ENCODE peak calls at places on chromosome 2, in ten cellular contexts. D is adrenal gland; I is B cell; C is heart right ventricle; L is epithelial cell of esophagus; V is tibial artery; E is CD8-positive, alpha-beta T cell; B is upper lobe of right lung; X is lower leg skin; G is fibroblast of villous mesenchyme. S is an unnamed sample.

GRCh38 chr2:34365937-34366336 is 766.8 kb upstream of the FAM98A start:
- DNase-seq in D (no peak), I (no peak), C (no peak), L (no peak), V (no peak), E (no peak), B (no peak), X (no peak), G (no peak), S (no peak)

GRCh38 chr2:133884739-133885381 is 316.6 kb upstream of the NCKAP5 start:
- DNase-seq in D (no peak), I (peak), C (no peak), L (peak), V (no peak), E (no peak), B (no peak), X (no peak), G (peak), S (peak)

GRCh38 chr2:44210362-44210761 is 41.7 kb downstream of the PPM1B start:
- DNase-seq in D (no peak), I (no peak), C (no peak), L (no peak), V (no peak), E (no peak), B (no peak), X (no peak), G (no peak), S (no peak)

GRCh38 chr2:121345887-121346286 is 60.9 kb upstream of the TFCP2L1 start:
- DNase-seq in D (no peak), I (no peak), C (no peak), L (no peak), V (no peak), E (no peak), B (no peak), X (peak), G (no peak), S (no peak)

GRCh38 chr2:109450574-109451265 is 163.0 kb downstream of the SEPTIN10 start:
- DNase-seq in D (no peak), I (no peak), C (peak), L (no peak), V (peak), E (no peak), B (peak), X (peak), G (no peak), S (no peak)

GRCh38 chr2:128797092-128797491 is 478.4 kb upstream of the HS6ST1 start:
- DNase-seq in D (no peak), I (no peak), C (no peak), L (no peak), V (peak), E (no peak), B (no peak), X (peak), G (no peak), S (no peak)

GRCh38 chr2:69969126-69969983 is 7.9 kb upstream of the ASPRV1 start:
- DNase-seq in D (peak), I (no peak), C (no peak), L (no peak), V (no peak), E (no peak), B (no peak), X (no peak), G (no peak), S (no peak)

GRCh38 chr2:67070826-67071225 is 326.3 kb upstream of the ETAA1 start:
- DNase-seq in D (no peak), I (no peak), C (no peak), L (no peak), V (no peak), E (no peak), B (no peak), X (no peak), G (no peak), S (no peak)

GRCh38 chr2:132521321-132521720 is 104.7 kb downstream of the GPR39 start:
- DNase-seq in D (no peak), I (no peak), C (no peak), L (no peak), V (no peak), E (no peak), B (no peak), X (no peak), G (peak), S (no peak)

GRCh38 chr2:233217892-233218377 is 33.5 kb upstream of the ATG16L1 start:
- DNase-seq in D (no peak), I (no peak), C (no peak), L (no peak), V (no peak), E (no peak), B (no peak), X (no peak), G (peak), S (no peak)

GRCh38 chr2:12513339-12513738 is 203.4 kb upstream of the TRIB2 start:
- DNase-seq in D (no peak), I (no peak), C (no peak), L (no peak), V (no peak), E (no peak), B (no peak), X (no peak), G (no peak), S (no peak)

GRCh38 chr2:29393676-29394075 is 278.5 kb downstream of the CLIP4 start:
- DNase-seq in D (no peak), I (no peak), C (no peak), L (peak), V (no peak), E (no peak), B (no peak), X (no peak), G (no peak), S (no peak)

GRCh38 chr2:109633284-109633961 is 19.3 kb downstream of the SOWAHC start:
- DNase-seq in D (no peak), I (no peak), C (no peak), L (no peak), V (no peak), E (no peak), B (no peak), X (peak), G (no peak), S (no peak)

GRCh38 chr2:64291181-64291580 is 147.0 kb upstream of the PELI1 start:
- DNase-seq in D (no peak), I (no peak), C (no peak), L (peak), V (peak), E (no peak), B (no peak), X (no peak), G (peak), S (no peak)

GRCh38 chr2:186645999-186646398 is 47.9 kb upstream of the FAM171B start:
- DNase-seq in D (no peak), I (no peak), C (no peak), L (no peak), V (no peak), E (no peak), B (no peak), X (no peak), G (no peak), S (no peak)

GRCh38 chr2:6877402-6878305 is at the start of gene RSAD2:
- DNase-seq in D (peak), I (peak), C (no peak), L (peak), V (no peak), E (peak), B (no peak), X (no peak), G (peak), S (no peak)

GRCh38 chr2:131038258-131039100 is 54.8 kb downstream of the FAM168B start:
- DNase-seq in D (peak), I (no peak), C (no peak), L (no peak), V (no peak), E (no peak), B (peak), X (peak), G (no peak), S (no peak)

GRCh38 chr2:37284386-37284785 is 40.2 kb downstream of the PRKD3 start:
- DNase-seq in D (no peak), I (no peak), C (no peak), L (no peak), V (no peak), E (no peak), B (no peak), X (no peak), G (peak), S (no peak)

GRCh38 chr2:72033636-72034035 is 114.0 kb downstream of the CYP26B1 start:
- DNase-seq in D (no peak), I (no peak), C (no peak), L (no peak), V (peak), E (no peak), B (peak), X (peak), G (no peak), S (peak)

GRCh38 chr2:174117951-174118930 is 130.1 kb downstream of the OLA1 start:
- DNase-seq in D (no peak), I (no peak), C (no peak), L (peak), V (no peak), E (no peak), B (no peak), X (no peak), G (peak), S (peak)

GRCh38 chr2:96408631-96409542 is 73.3 kb downstream of the NCAPH start:
- DNase-seq in D (peak), I (no peak), C (peak), L (no peak), V (peak), E (no peak), B (peak), X (peak), G (no peak), S (no peak)

GRCh38 chr2:190819835-190820234 is 60.8 kb upstream of the GLS start:
- DNase-seq in D (no peak), I (no peak), C (no peak), L (peak), V (no peak), E (no peak), B (no peak), X (no peak), G (peak), S (no peak)

GRCh38 chr2:9240745-9241144 is 34.1 kb downstream of the ASAP2 start:
- DNase-seq in D (no peak), I (no peak), C (no peak), L (peak), V (no peak), E (no peak), B (no peak), X (peak), G (peak), S (no peak)

GRCh38 chr2:62036761-62037250 is 131.3 kb downstream of the COMMD1 start:
- DNase-seq in D (no peak), I (no peak), C (no peak), L (no peak), V (no peak), E (no peak), B (no peak), X (no peak), G (no peak), S (no peak)

GRCh38 chr2:10387033-10387432 is 61.1 kb downstream of the ODC1 start:
- DNase-seq in D (no peak), I (no peak), C (no peak), L (no peak), V (no peak), E (no peak), B (peak), X (no peak), G (no peak), S (no peak)

GRCh38 chr2:109460553-109461324 is 153.0 kb downstream of the SEPTIN10 start:
- DNase-seq in D (no peak), I (no peak), C (no peak), L (no peak), V (no peak), E (no peak), B (peak), X (peak), G (no peak), S (no peak)

GRCh38 chr2:33441235-33441810 is 35.1 kb upstream of the RASGRP3 start:
- DNase-seq in D (peak), I (peak), C (no peak), L (peak), V (peak), E (no peak), B (no peak), X (no peak), G (peak), S (peak)

GRCh38 chr2:49278141-49278540 is 123.8 kb upstream of the FSHR start:
- DNase-seq in D (no peak), I (no peak), C (no peak), L (no peak), V (no peak), E (no peak), B (no peak), X (no peak), G (no peak), S (no peak)

GRCh38 chr2:133053541-133053940 is 383.5 kb upstream of the LYPD1 start:
- DNase-seq in D (no peak), I (no peak), C (no peak), L (no peak), V (no peak), E (no peak), B (no peak), X (no peak), G (no peak), S (no peak)

GRCh38 chr2:120684225-120684624 is 51.4 kb upstream of the GLI2 start:
- DNase-seq in D (no peak), I (no peak), C (no peak), L (no peak), V (no peak), E (no peak), B (no peak), X (no peak), G (peak), S (no peak)

GRCh38 chr2:165357758-165358157 is 111.7 kb upstream of the CSRNP3 start:
- DNase-seq in D (no peak), I (no peak), C (no peak), L (peak), V (no peak), E (no peak), B (no peak), X (no peak), G (peak), S (no peak)

GRCh38 chr2:177641321-177641720 is 248.7 kb downstream of the AGPS start:
- DNase-seq in D (no peak), I (no peak), C (no peak), L (no peak), V (no peak), E (no peak), B (no peak), X (no peak), G (no peak), S (no peak)

GRCh38 chr2:178796079-178796677 is 11.0 kb downstream of the TTN start:
- DNase-seq in D (no peak), I (peak), C (no peak), L (peak), V (no peak), E (no peak), B (no peak), X (no peak), G (peak), S (peak)

GRCh38 chr2:205047273-205047839 is 502.1 kb downstream of the PARD3B start:
- DNase-seq in D (no peak), I (no peak), C (no peak), L (no peak), V (no peak), E (no peak), B (no peak), X (no peak), G (no peak), S (no peak)

GRCh38 chr2:234025475-234025874 is 25.0 kb upstream of the SPP2 start:
- DNase-seq in D (no peak), I (peak), C (no peak), L (no peak), V (no peak), E (no peak), B (no peak), X (no peak), G (no peak), S (peak)

GRCh38 chr2:32805104-32806095 is 141.4 kb upstream of the LTBP1 start:
- DNase-seq in D (no peak), I (no peak), C (no peak), L (peak), V (no peak), E (no peak), B (no peak), X (no peak), G (peak), S (no peak)

GRCh38 chr2:15241208-15241607 is 319.9 kb downstream of the NBAS start:
- DNase-seq in D (no peak), I (no peak), C (no peak), L (peak), V (no peak), E (no peak), B (no peak), X (no peak), G (no peak), S (no peak)

GRCh38 chr2:41894563-41895333 is 153.1 kb upstream of the PKDCC start:
- DNase-seq in D (no peak), I (no peak), C (no peak), L (peak), V (no peak), E (no peak), B (no peak), X (no peak), G (no peak), S (no peak)

DNA sequence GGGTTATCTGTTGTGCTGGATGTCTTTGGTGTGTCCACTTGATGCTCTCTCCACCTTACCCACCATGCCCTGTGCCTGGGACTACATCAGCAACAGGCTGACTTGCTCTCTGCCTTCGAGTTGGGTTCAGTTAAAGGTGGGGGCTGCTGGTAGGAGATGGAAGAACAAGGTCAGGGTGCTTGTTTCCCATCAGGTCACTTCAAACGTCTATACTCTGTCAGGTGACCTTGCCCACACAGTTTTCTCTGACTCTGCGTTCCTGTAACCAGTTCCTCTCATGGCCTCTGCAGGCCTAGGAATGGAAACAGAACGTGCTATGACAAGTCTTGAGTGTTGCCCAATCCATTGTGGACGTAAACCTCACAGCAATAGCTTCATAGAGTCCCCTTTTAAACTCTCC is 38.4 kb upstream of the PAPOLG start:
- DNase-seq in D (peak), I (no peak), C (no peak), L (peak), V (peak), E (no peak), B (no peak), X (no peak), G (peak), S (no peak)
- TF ChIP-seq CTCF in D (no peak), I (no peak), C (no peak), L (no peak), V (no peak), E (no peak), B (no peak), X (no peak), G (no peak), S (no peak)

GRCh38 chr2:31729065-31729439 is 148.3 kb upstream of the SRD5A2 start:
- DNase-seq in D (no peak), I (no peak), C (no peak), L (no peak), V (no peak), E (no peak), B (no peak), X (no peak), G (no peak), S (no peak)

GRCh38 chr2:31725444-31725843 is 144.7 kb upstream of the SRD5A2 start:
- DNase-seq in D (no peak), I (no peak), C (no peak), L (no peak), V (no peak), E (no peak), B (no peak), X (no peak), G (no peak), S (no peak)

GRCh38 chr2:31728406-31729064 is 147.8 kb upstream of the SRD5A2 start:
- DNase-seq in D (no peak), I (no peak), C (no peak), L (no peak), V (no peak), E (no peak), B (no peak), X (no peak), G (no peak), S (no peak)

DNA sequence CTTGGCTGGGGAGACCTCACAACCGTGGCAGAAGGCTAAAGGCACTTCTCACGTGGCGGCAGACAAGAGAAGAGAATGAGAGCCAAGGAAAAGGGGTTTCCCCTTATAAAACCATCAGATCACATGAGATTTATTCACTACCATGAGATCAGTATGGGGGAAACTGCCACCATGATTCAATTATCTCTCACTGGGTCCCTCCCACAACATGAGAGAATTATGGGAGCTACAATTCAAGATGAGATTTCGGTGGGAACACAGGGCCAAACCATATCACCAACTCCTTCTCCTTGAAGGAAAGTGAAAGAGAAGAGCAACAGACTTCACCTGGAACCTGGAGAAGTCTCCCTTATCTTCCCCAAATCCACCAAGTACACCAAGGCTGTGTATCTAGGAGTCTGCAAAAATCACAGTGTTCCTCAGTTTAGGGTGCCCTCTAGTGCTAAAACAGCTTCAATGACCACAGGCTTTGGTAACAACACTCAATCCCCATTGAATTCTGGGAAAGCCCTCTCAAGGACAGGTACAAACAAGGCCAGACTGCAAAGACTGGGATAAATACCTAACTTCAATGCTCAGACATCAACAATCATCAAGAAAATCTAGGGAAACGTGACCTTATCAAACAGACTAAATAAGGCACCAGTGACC is 148.8 kb upstream of the SRD5A2 start:
- DNase-seq in D (no peak), I (no peak), C (no peak), L (peak), V (no peak), E (no peak), B (no peak), X (no peak), G (peak), S (peak)
- TF ChIP-seq CTCF in D (no peak), I (no peak), C (no peak), L (peak), V (no peak), E (no peak), B (no peak), X (no peak), G (peak), S (peak)

GRCh38 chr2:209425082-209426071 is 1.5 kb downstream of the MAP2 start:
- DNase-seq in D (peak), I (peak), C (no peak), L (peak), V (no peak), E (no peak), B (no peak), X (no peak), G (peak), S (peak)
- TF ChIP-seq CTCF in D (peak), I (peak), C (peak), L (peak), V (peak), E (no peak), B (peak), X (no peak), G (peak), S (peak)

DNA sequence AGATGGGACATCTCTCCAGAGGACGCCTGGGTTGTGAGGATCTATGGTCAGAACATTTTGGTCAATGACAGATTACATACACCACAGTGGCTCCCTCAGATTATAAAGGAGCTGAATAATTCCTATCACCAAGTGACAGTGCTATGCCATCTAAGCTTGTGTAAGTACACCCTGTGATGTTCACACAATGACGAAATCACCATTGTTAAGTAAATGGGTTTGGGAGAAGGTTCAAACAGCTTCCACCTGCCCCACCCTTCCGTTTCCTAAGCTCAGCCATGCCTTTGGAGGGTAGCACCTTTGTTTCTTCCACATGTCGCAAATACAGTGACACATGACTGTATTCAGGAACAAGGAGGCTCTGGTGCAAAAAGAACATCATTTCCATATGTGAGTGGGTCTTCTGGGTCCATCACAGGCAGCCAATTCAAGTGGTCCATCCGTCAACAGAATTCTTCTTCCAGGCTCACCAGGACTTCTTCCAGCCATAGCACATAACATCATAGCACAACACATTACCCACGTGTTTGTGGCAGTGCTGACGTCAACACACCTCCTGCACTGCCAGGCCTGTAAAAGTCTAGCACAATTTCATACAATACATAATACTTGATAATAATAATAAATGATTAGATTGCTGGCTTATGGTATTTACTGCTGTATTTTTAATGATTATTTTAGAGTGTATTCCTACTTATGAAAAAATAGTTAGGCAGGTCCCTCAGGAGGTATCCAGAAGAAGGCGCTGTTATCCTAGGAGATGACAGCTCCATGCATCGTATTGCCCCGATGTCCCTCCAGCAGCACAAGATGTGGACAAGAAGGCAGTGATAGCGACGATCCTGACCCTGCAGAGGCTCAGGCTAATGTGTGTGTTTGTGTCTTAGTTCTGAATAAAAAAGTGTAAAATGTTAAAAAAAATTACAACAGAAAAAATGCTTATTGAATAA is 264.8 kb downstream of the ANAPC1 start:
- DNase-seq in D (no peak), I (no peak), C (no peak), L (peak), V (no peak), E (no peak), B (no peak), X (no peak), G (peak), S (no peak)
- TF ChIP-seq CTCF in D (no peak), I (no peak), C (no peak), L (peak), V (no peak), E (no peak), B (peak), X (no peak), G (peak), S (peak)